ENCODE peak calls at places on chromosomes 1 and 21, in ten cellular contexts. Y is fibroblast of pulmonary artery; Q is upper lobe of left lung; D is NB4; O is stimulated activated CD4-positive, alpha-beta T cell treated with anti-CD3 and anti-CD28 coated beads, Interleukin-1b, Interleukin-23, amount 100 ng/mL, for 24 hours; S is C1 segment of cervical spinal cord; F is activated T-cell treated with anti-CD3 and anti-CD28 coated beads, Interleukin-2, amount 50 U/mL, for 72 hours; H is NCI-H1436; V is body of pancreas; I is LNCaP clone FGC. A is an unnamed sample.

GRCh38 chr21:40707271-40707670 is 139.7 kb downstream of the DSCAM start:
- DNase-seq in Y (no peak), Q (no peak), D (no peak), O (no peak), S (no peak), F (no peak), H (no peak), V (no peak), I (no peak), A (no peak)

GRCh38 chr1:56525463-56526155 is 53.8 kb downstream of the PLPP3 start:
- DNase-seq in Y (no peak), Q (peak; percentile 81), D (peak; percentile 86), O (no peak), S (no peak), F (peak; percentile 1), H (no peak), V (peak; percentile 60), I (no peak), A (peak; percentile 23)

GRCh38 chr1:246923900-246924299 is 7.8 kb downstream of the AHCTF1 start:
- DNase-seq in Y (no peak), Q (no peak), D (no peak), O (no peak), S (no peak), F (no peak), H (no peak), V (no peak), I (no peak), A (no peak)

GRCh38 chr1:48530727-48531351 is 58.8 kb upstream of the SPATA6 start:
- DNase-seq in Y (peak; percentile 51), Q (peak; percentile 63), D (peak; percentile 67), O (no peak), S (no peak), F (peak; percentile 62), H (peak; percentile 85), V (peak; percentile 49), I (peak; percentile 58), A (peak; percentile 56)

GRCh38 chr1:66197785-66198184 is 336.2 kb upstream of the SGIP1 start:
- DNase-seq in Y (no peak), Q (no peak), D (no peak), O (no peak), S (no peak), F (no peak), H (no peak), V (no peak), I (no peak), A (no peak)

GRCh38 chr21:41374867-41375533 is 13.2 kb downstream of the MX2 start:
- DNase-seq in Y (no peak), Q (no peak), D (no peak), O (no peak), S (no peak), F (peak; percentile 53), H (no peak), V (no peak), I (no peak), A (no peak)

GRCh38 chr1:28594661-28595411 is 2.8 kb downstream of the RAB42 start:
- DNase-seq in Y (peak; percentile 43), Q (no peak), D (no peak), O (no peak), S (no peak), F (no peak), H (no peak), V (peak; percentile 46), I (no peak), A (no peak)

GRCh38 chr1:229165327-229165726 is 105.6 kb upstream of the RAB4A start:
- DNase-seq in Y (peak; percentile 35), Q (no peak), D (no peak), O (no peak), S (no peak), F (no peak), H (no peak), V (no peak), I (no peak), A (no peak)

GRCh38 chr1:212167098-212167497 is 118.1 kb upstream of the PPP2R5A start:
- DNase-seq in Y (peak; percentile 58), Q (no peak), D (peak; percentile 18), O (no peak), S (no peak), F (no peak), H (no peak), V (peak; percentile 21), I (no peak), A (no peak)